ENCODE peak calls at places on chromosome X, in six cellular contexts. L is neuronal stem cell, V is H9, U is IMR-90, W is mesendoderm, M is trophoblast cell. K is an unnamed sample.
A peak's percentile ranks its signal among the peaks of the same experiment; 100 is the strongest.

GRCh38 chrX:1477801-1478458 is 25.2 kb upstream of the ASMTL start:
- DNase-seq in U (no peak), L (no peak), M (no peak), W (no peak), V (no peak), K (no peak)

GRCh38 chrX:70454441-70455365 is 10.1 kb downstream of the DLG3 start:
- DNase-seq in L (peak; percentile 87), U (peak; percentile 53), M (peak; percentile 51), W (peak; percentile 97), V (peak; percentile 95), K (peak; percentile 72)

GRCh38 chrX:9670136-9670905 is 95.3 kb downstream of the GPR143 start:
- DNase-seq in L (no peak), V (no peak), M (no peak), U (peak; percentile 66), W (peak; percentile 8), K (peak; percentile 67)

GRCh38 chrX:20139966-20140365 is 1.7 kb downstream of the EIF1AX start:
- DNase-seq in U (peak; percentile 59), L (no peak), M (peak; percentile 21), W (no peak), V (no peak), K (peak; percentile 33)

GRCh38 chrX:140123446-140123845 is 158.1 kb upstream of the CXorf66 start:
- DNase-seq in W (peak; percentile 44), M (no peak), L (no peak), U (no peak), V (peak; percentile 52), K (no peak)

GRCh38 chrX:40174594-40175415 is 77.0 kb upstream of the BCOR start:
- DNase-seq in M (peak; percentile 57), U (no peak), V (peak; percentile 75), W (peak; percentile 69), L (no peak), K (peak; percentile 82)

GRCh38 chrX:39730671-39731389 is 366.9 kb downstream of the BCOR start:
- DNase-seq in M (peak; percentile 66), V (peak; percentile 92), U (peak; percentile 88), L (peak; percentile 21), W (peak; percentile 94), K (peak; percentile 94)

GRCh38 chrX:18984381-18985185 is 669 bp upstream of the PHKA2 start:
- DNase-seq in L (peak; percentile 71), U (peak; percentile 52), W (peak; percentile 89), M (peak; percentile 79), V (peak; percentile 82), K (peak; percentile 83)

GRCh38 chrX:13851996-13852695 is 35.3 kb upstream of the GPM6B start:
- DNase-seq in V (no peak), L (no peak), U (no peak), M (no peak), W (no peak), K (no peak)

GRCh38 chrX:136318166-136318565 is 17.4 kb downstream of the ADGRG4 start:
- DNase-seq in U (no peak), W (no peak), L (no peak), V (no peak), M (no peak), K (no peak)

GRCh38 chrX:22032084-22032483 is at the start of gene PHEX:
- DNase-seq in L (no peak), M (no peak), U (no peak), W (no peak), V (no peak), K (no peak)

GRCh38 chrX:19698125-19698524 is 182.8 kb upstream of the MAP3K15 start:
- DNase-seq in W (no peak), L (no peak), U (peak; percentile 50), M (no peak), V (no peak), K (peak; percentile 53)

GRCh38 chrX:76538860-76539259 is 111.3 kb downstream of the MAGEE1 start:
- DNase-seq in M (no peak), W (peak; percentile 20), U (no peak), L (no peak), V (peak; percentile 39), K (no peak)

GRCh38 chrX:41824551-41824950 is 98.8 kb downstream of the CASK start:
- DNase-seq in U (peak; percentile 71), V (no peak), L (no peak), W (peak; percentile 15), M (no peak), K (peak; percentile 60)

GRCh38 chrX:103343105-103343504 is 13.1 kb downstream of the TCEAL7 start:
- DNase-seq in V (no peak), M (peak; percentile 75), L (no peak), W (peak; percentile 27), U (peak; percentile 55), K (peak; percentile 47)

GRCh38 chrX:48573690-48574269 is 504 bp upstream of the RBM3 start:
- DNase-seq in U (no peak), W (no peak), L (peak; percentile 1), M (peak; percentile 69), V (no peak), K (no peak)

GRCh38 chrX:147850875-147851274 is 60.8 kb upstream of the FMR1 start:
- DNase-seq in V (no peak), L (no peak), U (no peak), W (no peak), M (peak; percentile 33), K (no peak)

GRCh38 chrX:131791608-131792355 is 231.3 kb upstream of the STK26 start:
- DNase-seq in V (no peak), U (peak; percentile 10), L (no peak), W (no peak), M (peak; percentile 93), K (no peak)

GRCh38 chrX:103586314-103586646 is 965 bp downstream of the TCEAL4 start:
- DNase-seq in U (no peak), V (no peak), M (no peak), W (no peak), L (no peak), K (peak; percentile 0)

GRCh38 chrX:106203315-106203714 is 35.2 kb downstream of the PWWP3B start:
- DNase-seq in L (no peak), W (peak; percentile 1), V (no peak), M (peak; percentile 3), U (no peak), K (no peak)

GRCh38 chrX:46257451-46257879 is 287.8 kb downstream of the ZNF674 start:
- DNase-seq in M (no peak), U (no peak), V (no peak), W (no peak), L (no peak), K (no peak)

GRCh38 chrX:129540725-129541184 is 696 bp downstream of the OCRL start:
- DNase-seq in L (no peak), M (no peak), V (peak; percentile 33), U (no peak), W (peak; percentile 13), K (no peak)

GRCh38 chrX:37348237-37349130 is 680 bp upstream of the PRRG1 start:
- DNase-seq in V (no peak), L (peak; percentile 0), W (no peak), M (peak; percentile 38), U (peak; percentile 84), K (peak; percentile 82)

GRCh38 chrX:155334486-155335316 is at the start of gene CLIC2:
- DNase-seq in V (no peak), W (no peak), U (peak; percentile 79), M (peak; percentile 14), L (no peak), K (peak; percentile 67)

GRCh38 chrX:57595381-57595811 is 3.6 kb downstream of the ZXDB start:
- DNase-seq in V (no peak), M (peak; percentile 54), U (peak; percentile 85), L (no peak), W (no peak), K (peak; percentile 46)

GRCh38 chrX:40105791-40106676 is 8.3 kb upstream of the BCOR start:
- DNase-seq in M (peak; percentile 53), V (peak; percentile 87), W (peak; percentile 54), U (no peak), L (no peak), K (peak; percentile 71)

GRCh38 chrX:121869876-121870477 is 822.6 kb downstream of the GLUD2 start:
- DNase-seq in L (no peak), M (no peak), U (no peak), V (no peak), W (no peak), K (no peak)

GRCh38 chrX:41381685-41382084 is 47.7 kb downstream of the DDX3X start:
- DNase-seq in L (no peak), W (peak; percentile 61), U (peak; percentile 90), M (peak; percentile 81), V (peak; percentile 62), K (peak; percentile 93)

GRCh38 chrX:137565921-137566745 is at the start of gene ZIC3:
- DNase-seq in L (no peak), M (no peak), U (no peak), W (peak; percentile 91), V (peak; percentile 88), K (peak; percentile 0)

GRCh38 chrX:78092296-78092695 is 11.8 kb upstream of the PGK1 start:
- DNase-seq in W (peak; percentile 79), M (no peak), V (peak; percentile 73), L (no peak), U (peak; percentile 71), K (peak; percentile 71)
- H2BK5ac ChIP-seq in W (no peak overlapping the region), M (no peak overlapping the region), V (no peak overlapping the region), L (no peak overlapping the region), U (no peak overlapping the region), K (no peak overlapping the region)

GRCh38 chrX:109841257-109841656 is 108.2 kb upstream of the ACSL4 start:
- DNase-seq in L (no peak), M (peak; percentile 46), U (no peak), W (no peak), V (no peak), K (no peak)

GRCh38 chrX:109841869-109842579 is 109.0 kb upstream of the ACSL4 start:
- DNase-seq in L (no peak), V (no peak), M (peak; percentile 80), U (peak; percentile 64), W (no peak), K (peak; percentile 51)

GRCh38 chrX:109842611-109843010 is 109.6 kb upstream of the ACSL4 start:
- DNase-seq in M (peak; percentile 76), L (no peak), W (no peak), U (no peak), V (no peak), K (no peak)

GRCh38 chrX:109840585-109840984 is 107.5 kb upstream of the ACSL4 start:
- DNase-seq in U (peak; percentile 95), V (no peak), W (peak; percentile 16), M (peak; percentile 69), L (no peak), K (peak; percentile 96)

GRCh38 chrX:109839694-109840358 is 106.8 kb upstream of the ACSL4 start:
- DNase-seq in M (peak; percentile 81), L (no peak), W (peak; percentile 86), V (peak; percentile 63), U (no peak), K (peak; percentile 75)
- H3K27ac ChIP-seq in M (peak overlapping the region; percentile 90), L (peak overlapping the region; percentile 23), W (no peak overlapping the region), V (no peak overlapping the region), U (peak overlapping the region; percentile 97), K (peak overlapping the region; percentile 98)

DNA sequence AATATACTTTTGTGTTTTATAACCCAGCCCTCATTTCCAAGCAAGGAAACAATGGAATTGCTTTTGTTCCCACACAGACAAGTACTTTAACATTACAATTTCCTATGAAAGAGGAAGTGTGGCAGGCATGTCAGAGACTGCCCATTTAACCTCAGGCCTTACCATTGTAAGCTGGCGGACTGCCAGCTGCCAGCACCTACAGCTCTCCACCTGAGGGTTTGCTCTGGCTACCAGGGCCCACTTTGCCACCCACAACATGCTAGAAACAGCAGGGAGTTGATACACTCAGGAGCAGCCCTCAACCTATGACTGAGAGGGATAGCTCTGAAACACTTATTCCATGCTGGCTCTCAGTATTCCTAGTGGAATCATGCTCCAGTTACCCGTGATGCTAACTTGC is 152.3 kb upstream of the PRDX4 start:
- DNase-seq in M (no peak), W (no peak), V (no peak), U (no peak), L (no peak), K (no peak)
- H3K4ac ChIP-seq in M (no peak overlapping the region), W (no peak overlapping the region), V (no peak overlapping the region), U (no peak overlapping the region), L (no peak overlapping the region), K (no peak overlapping the region)

GRCh38 chrX:25049347-25049746 is 33.6 kb upstream of the ARX start:
- DNase-seq in W (no peak), U (no peak), V (no peak), L (no peak), M (peak; percentile 27), K (no peak)
- H2BK5ac ChIP-seq in W (no peak overlapping the region), U (no peak overlapping the region), V (no peak overlapping the region), L (no peak overlapping the region), M (no peak overlapping the region), K (no peak overlapping the region)

K was measured in mesenchymal stem cell.